ENCODE peak calls at places on chromosome 7, in five cellular contexts. One of them, this sample, is unnamed.

GRCh38 chr7:158005531-158005930 is 582.1 kb downstream of the PTPRN2 start:
- DNase-seq in H1: no peak
- DNase-seq in IMR-90: no peak
- DNase-seq in H9: no peak
- DNase-seq in mesenchymal stem cell: no peak
- DNase-seq in this sample: no peak

GRCh38 chr7:111031916-111032315 is 59.0 kb upstream of the LRRN3 start:
- DNase-seq in H1: no peak
- DNase-seq in IMR-90: no peak
- DNase-seq in H9: no peak
- DNase-seq in mesenchymal stem cell: no peak
- DNase-seq in this sample: no peak

GRCh38 chr7:64902806-64903721 is at the start of gene ZNF273:
- DNase-seq in H1: peak; percentile 89
- DNase-seq in IMR-90: peak; percentile 84
- DNase-seq in H9: peak; percentile 94
- DNase-seq in mesenchymal stem cell: peak; percentile 87
- DNase-seq in this sample: peak; percentile 81

GRCh38 chr7:95342642-95343252 is 18.4 kb upstream of the PON1 start:
- DNase-seq in H1: no peak
- DNase-seq in IMR-90: no peak
- DNase-seq in H9: peak; percentile 53
- DNase-seq in mesenchymal stem cell: no peak
- DNase-seq in this sample: no peak

GRCh38 chr7:127251048-127251451 is 1.7 kb downstream of the GRM8 start:
- DNase-seq in H1: no peak
- DNase-seq in IMR-90: no peak
- DNase-seq in H9: no peak
- DNase-seq in mesenchymal stem cell: no peak
- DNase-seq in this sample: no peak

GRCh38 chr7:38744746-38745145 is 113.6 kb upstream of the AMPH start:
- DNase-seq in H1: no peak
- DNase-seq in IMR-90: peak; percentile 78
- DNase-seq in H9: no peak
- DNase-seq in mesenchymal stem cell: no peak
- DNase-seq in this sample: no peak

GRCh38 chr7:139016931-139017511 is 18.8 kb downstream of the ZC3HAV1L start:
- DNase-seq in H1: peak; percentile 67
- DNase-seq in IMR-90: peak; percentile 75
- DNase-seq in H9: peak; percentile 62
- DNase-seq in mesenchymal stem cell: peak; percentile 74
- DNase-seq in this sample: peak; percentile 23

GRCh38 chr7:32479574-32480200 is 10.5 kb downstream of the LSM5 start:
- DNase-seq in H1: peak; percentile 55
- DNase-seq in IMR-90: peak; percentile 52
- DNase-seq in H9: no peak
- DNase-seq in mesenchymal stem cell: peak; percentile 51
- DNase-seq in this sample: no peak

GRCh38 chr7:109549461-109549860 is 979.8 kb downstream of the DNAJB9 start:
- DNase-seq in H1: no peak
- DNase-seq in IMR-90: no peak
- DNase-seq in H9: no peak
- DNase-seq in mesenchymal stem cell: no peak
- DNase-seq in this sample: no peak

GRCh38 chr7:134891262-134892001 is 94.9 kb upstream of the AGBL3 start:
- DNase-seq in H1: peak; percentile 80
- DNase-seq in IMR-90: peak; percentile 92
- DNase-seq in H9: peak; percentile 77
- DNase-seq in mesenchymal stem cell: peak; percentile 88
- DNase-seq in this sample: peak; percentile 61

GRCh38 chr7:16934947-16935742 is 53.4 kb upstream of the AGR3 start:
- DNase-seq in H1: no peak
- DNase-seq in IMR-90: peak; percentile 48
- DNase-seq in H9: no peak
- DNase-seq in mesenchymal stem cell: no peak
- DNase-seq in this sample: no peak

GRCh38 chr7:131110294-131111080 is 217.2 kb upstream of the MKLN1 start:
- DNase-seq in H1: peak; percentile 61
- DNase-seq in IMR-90: peak; percentile 34
- DNase-seq in H9: peak; percentile 46
- DNase-seq in mesenchymal stem cell: peak; percentile 49
- DNase-seq in this sample: peak; percentile 6

GRCh38 chr7:39022796-39023195 is 45.1 kb downstream of the POU6F2 start:
- DNase-seq in H1: no peak
- DNase-seq in IMR-90: no peak
- DNase-seq in H9: no peak
- DNase-seq in mesenchymal stem cell: no peak
- DNase-seq in this sample: no peak

GRCh38 chr7:142853739-142854504 is 954 bp upstream of the EPHB6 start:
- DNase-seq in H1: peak; percentile 72
- DNase-seq in IMR-90: peak; percentile 39
- DNase-seq in H9: peak; percentile 76
- DNase-seq in mesenchymal stem cell: peak; percentile 62
- DNase-seq in this sample: peak; percentile 71

GRCh38 chr7:92898798-92899197 is 62.4 kb upstream of the CDK6 start:
- DNase-seq in H1: no peak
- DNase-seq in IMR-90: no peak
- DNase-seq in H9: no peak
- DNase-seq in mesenchymal stem cell: no peak
- DNase-seq in this sample: no peak

GRCh38 chr7:108086962-108087361 is 43.2 kb downstream of the LAMB4 start:
- DNase-seq in H1: no peak
- DNase-seq in IMR-90: peak; percentile 30
- DNase-seq in H9: no peak
- DNase-seq in mesenchymal stem cell: no peak
- DNase-seq in this sample: no peak

GRCh38 chr7:95577137-95577536 is 19.2 kb downstream of the PDK4 start:
- DNase-seq in H1: peak; percentile 45
- DNase-seq in IMR-90: no peak
- DNase-seq in H9: peak; percentile 59
- DNase-seq in mesenchymal stem cell: peak; percentile 26
- DNase-seq in this sample: no peak

GRCh38 chr7:1536768-1537630 is 6.5 kb downstream of the MAFK start:
- DNase-seq in H1: peak; percentile 71
- DNase-seq in IMR-90: peak; percentile 99
- DNase-seq in H9: peak; percentile 86
- DNase-seq in mesenchymal stem cell: peak; percentile 99
- DNase-seq in this sample: peak; percentile 77

GRCh38 chr7:1290262-1291039 is 57.8 kb downstream of the UNCX start:
- DNase-seq in H1: peak; percentile 69
- DNase-seq in IMR-90: no peak
- DNase-seq in H9: peak; percentile 54
- DNase-seq in mesenchymal stem cell: peak; percentile 22
- DNase-seq in this sample: no peak

GRCh38 chr7:19538036-19538435 is 170.8 kb downstream of the POLR1F start:
- DNase-seq in H1: no peak
- DNase-seq in IMR-90: no peak
- DNase-seq in H9: no peak
- DNase-seq in mesenchymal stem cell: peak; percentile 27
- DNase-seq in this sample: no peak

DNA sequence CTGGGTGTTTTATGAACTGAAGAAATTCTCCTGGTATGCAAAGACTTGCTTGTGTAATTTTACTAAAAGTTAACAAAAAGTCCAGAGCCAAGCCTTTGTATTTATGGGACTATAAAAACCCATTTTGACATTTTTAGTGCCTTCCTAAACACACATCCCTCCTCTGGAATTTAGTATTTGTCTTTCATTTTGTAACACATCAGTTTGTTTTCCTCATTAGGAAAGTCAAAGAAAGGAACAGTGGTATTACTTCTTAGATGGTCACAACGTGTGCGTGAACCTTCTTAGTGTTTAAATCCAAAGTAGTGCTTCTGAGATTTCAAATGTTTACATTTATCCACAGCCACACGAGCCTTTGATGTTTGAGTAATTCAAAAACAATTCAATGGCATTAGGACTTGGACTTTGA is 103.2 kb upstream of the TMEM106B start:
- DNase-seq in H1: no peak
- DNase-seq in IMR-90: no peak
- DNase-seq in H9: no peak
- DNase-seq in mesenchymal stem cell: peak; percentile 6
- DNase-seq in this sample: no peak
- H3K4me2 ChIP-seq in H1: no peak overlapping the region
- H3K4me2 ChIP-seq in IMR-90: peak overlapping the region; percentile 27
- H3K4me2 ChIP-seq in H9: no peak overlapping the region
- H3K4me2 ChIP-seq in mesenchymal stem cell: no peak overlapping the region
- H3K4me2 ChIP-seq in this sample: no peak overlapping the region

GRCh38 chr7:155643804-155644177 is 670 bp upstream of the RBM33 start:
- DNase-seq in H1: no peak
- DNase-seq in IMR-90: peak; percentile 18
- DNase-seq in H9: no peak
- DNase-seq in mesenchymal stem cell: no peak
- DNase-seq in this sample: no peak
- H4K8ac ChIP-seq in H1: peak overlapping the region; percentile 69
- H4K8ac ChIP-seq in IMR-90: peak overlapping the region; percentile 64
- H4K8ac ChIP-seq in H9: no peak overlapping the region
- H4K8ac ChIP-seq in mesenchymal stem cell: peak overlapping the region; percentile 97
- H4K8ac ChIP-seq in this sample: no peak overlapping the region

GRCh38 chr7:100159099-100159623 is 638 bp upstream of the TRAPPC14 start:
- DNase-seq in H1: no peak
- DNase-seq in IMR-90: no peak
- DNase-seq in H9: peak; percentile 51
- DNase-seq in mesenchymal stem cell: no peak
- DNase-seq in this sample: no peak

GRCh38 chr7:100157069-100157333 is 1.5 kb downstream of the TRAPPC14 start:
- DNase-seq in H1: no peak
- DNase-seq in IMR-90: no peak
- DNase-seq in H9: no peak
- DNase-seq in mesenchymal stem cell: no peak
- DNase-seq in this sample: no peak

GRCh38 chr7:100156331-100157068 is 2.0 kb downstream of the TRAPPC14 start:
- DNase-seq in H1: no peak
- DNase-seq in IMR-90: no peak
- DNase-seq in H9: no peak
- DNase-seq in mesenchymal stem cell: no peak
- DNase-seq in this sample: no peak

GRCh38 chr7:100158229-100159098 is at the start of gene TRAPPC14:
- DNase-seq in H1: peak; percentile 99
- DNase-seq in IMR-90: peak; percentile 70
- DNase-seq in H9: peak; percentile 94
- DNase-seq in mesenchymal stem cell: peak; percentile 84
- DNase-seq in this sample: peak; percentile 87

DNA sequence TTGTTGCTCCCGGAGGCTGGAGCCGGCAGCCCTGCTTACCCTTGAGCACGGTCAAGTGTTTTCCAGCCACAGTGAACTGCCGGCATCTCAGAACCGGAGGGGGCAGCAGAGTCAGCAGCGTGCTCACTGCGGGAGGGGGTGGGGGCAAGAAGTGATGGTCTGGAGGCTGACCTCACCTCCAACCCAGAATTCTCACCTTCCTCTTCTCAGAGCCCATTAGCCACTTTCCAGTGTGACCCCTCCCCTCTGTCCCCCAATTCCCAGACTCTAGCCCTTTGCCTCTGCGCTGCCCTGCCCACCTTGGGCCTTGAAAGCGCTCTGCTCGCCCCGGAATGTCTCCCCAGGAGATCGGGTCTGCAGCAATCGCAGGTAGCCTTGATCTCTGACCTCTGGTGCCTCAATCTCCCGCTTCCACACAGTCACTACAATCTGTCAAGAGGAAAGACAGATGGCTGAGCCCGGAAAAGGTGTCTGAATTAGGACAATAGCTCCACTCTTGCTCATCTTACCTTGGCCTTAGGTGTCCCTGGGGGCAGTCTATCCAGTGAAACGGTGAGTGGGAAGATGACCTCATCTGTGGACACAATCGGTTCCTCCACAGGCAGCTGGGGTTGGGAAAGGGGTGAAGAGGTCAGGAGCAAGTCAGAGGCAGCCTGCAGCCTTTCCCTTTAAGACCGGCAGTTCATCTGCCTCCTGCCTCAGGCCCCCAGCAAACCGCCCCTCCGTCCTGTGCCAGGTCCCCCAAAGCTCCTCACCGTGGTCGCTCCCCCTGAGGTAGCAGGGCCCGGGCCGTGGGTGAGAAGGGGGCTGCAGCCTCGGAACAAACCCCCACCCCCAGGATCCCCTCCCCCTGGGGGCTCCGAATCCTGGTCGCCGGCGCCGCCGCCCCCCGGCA is 942 bp downstream of the TRAPPC14 start:
- DNase-seq in H1: no peak
- DNase-seq in IMR-90: peak; percentile 64
- DNase-seq in H9: peak; percentile 62
- DNase-seq in mesenchymal stem cell: peak; percentile 82
- DNase-seq in this sample: no peak
- H2AK5ac ChIP-seq in H1: no peak overlapping the region
- H2AK5ac ChIP-seq in IMR-90: peak overlapping the region; percentile 88
- H2AK5ac ChIP-seq in H9: no peak overlapping the region
- H2AK5ac ChIP-seq in mesenchymal stem cell: peak overlapping the region; percentile 10
- H2AK5ac ChIP-seq in this sample: no peak overlapping the region

GRCh38 chr7:102295346-102296178 is 8.9 kb downstream of the SH2B2 start:
- DNase-seq in H1: no peak
- DNase-seq in IMR-90: no peak
- DNase-seq in H9: no peak
- DNase-seq in mesenchymal stem cell: no peak
- DNase-seq in this sample: no peak
- H3K4me2 ChIP-seq in H1: no peak overlapping the region
- H3K4me2 ChIP-seq in IMR-90: no peak overlapping the region
- H3K4me2 ChIP-seq in H9: no peak overlapping the region
- H3K4me2 ChIP-seq in mesenchymal stem cell: no peak overlapping the region
- H3K4me2 ChIP-seq in this sample: no peak overlapping the region

GRCh38 chr7:36460811-36461429 is 71.3 kb downstream of the ANLN start:
- DNase-seq in H1: no peak
- DNase-seq in IMR-90: no peak
- DNase-seq in H9: no peak
- DNase-seq in mesenchymal stem cell: no peak
- DNase-seq in this sample: no peak
- H4K8ac ChIP-seq in H1: no peak overlapping the region
- H4K8ac ChIP-seq in IMR-90: no peak overlapping the region
- H4K8ac ChIP-seq in H9: no peak overlapping the region
- H4K8ac ChIP-seq in mesenchymal stem cell: no peak overlapping the region
- H4K8ac ChIP-seq in this sample: no peak overlapping the region